ENCODE peak calls at places on chromosomes 12 and 14, in eight cellular contexts. T is HTR-8/SVneo; M is skeletal muscle cell; C is NCI-H146; H is stimulated activated CD8-positive, alpha-beta memory T cell treated with anti-CD3 and anti-CD28 coated beads, Interleukin-15, amount 100 ng/mL, for 24 hours; U is adipocyte; J is left ventricle myocardium superior; B is HFFc6. S is an unnamed sample.

GRCh38 chr12:111408686-111409402 is 3.1 kb downstream of the SH2B3 start:
- DNase-seq in U (no peak), B (no peak), M (no peak), T (no peak), H (no peak), J (no peak), C (no peak), S (no peak)

GRCh38 chr14:70955543-70956480 is 48.6 kb downstream of the PCNX1 start:
- DNase-seq in B (peak), C (peak), J (no peak), H (no peak), T (peak), U (peak), M (no peak), S (peak)

GRCh38 chr12:7130791-7131501 is 775 bp downstream of the CLSTN3 start:
- DNase-seq in U (peak), B (peak), H (no peak), J (peak), M (no peak), C (peak), T (peak), S (peak)

GRCh38 chr12:94644141-94644575 is 6.2 kb downstream of the TMCC3 start:
- DNase-seq in C (no peak), U (peak), B (peak), M (no peak), T (peak), J (peak), H (no peak), S (no peak)

GRCh38 chr14:83847102-83847501 is 1682.8 kb upstream of the FLRT2 start:
- DNase-seq in H (no peak), M (no peak), T (no peak), U (peak), B (no peak), J (no peak), C (no peak), S (no peak)

GRCh38 chr12:9729082-9729481 is 3.8 kb downstream of the CLECL1 start:
- DNase-seq in J (no peak), U (no peak), T (no peak), M (no peak), H (no peak), C (no peak), B (no peak), S (no peak)

GRCh38 chr12:117119592-117120198 is 20.5 kb upstream of the TESC start:
- DNase-seq in H (no peak), B (no peak), C (peak), M (no peak), U (no peak), T (no peak), J (peak), S (peak)

GRCh38 chr12:83823386-83824045 is 1089.1 kb downstream of the SLC6A15 start:
- DNase-seq in U (no peak), H (no peak), M (no peak), C (peak), T (no peak), B (no peak), J (peak), S (peak)

GRCh38 chr12:12606793-12607589 is 4.7 kb upstream of the CREBL2 start:
- DNase-seq in T (no peak), M (no peak), B (peak), U (peak), H (no peak), C (no peak), J (no peak), S (no peak)

GRCh38 chr12:101939856-101940265 is 62.5 kb downstream of the DRAM1 start:
- DNase-seq in J (peak), T (peak), M (peak), U (peak), B (peak), H (peak), C (peak), S (peak)

GRCh38 chr12:16135323-16135722 is 142.2 kb downstream of the SLC15A5 start:
- DNase-seq in U (no peak), H (no peak), B (no peak), T (no peak), C (no peak), J (no peak), M (no peak), S (no peak)

GRCh38 chr14:101912841-101913240 is 51.5 kb upstream of the DYNC1H1 start:
- DNase-seq in U (no peak), M (no peak), B (no peak), J (no peak), C (no peak), T (no peak), H (no peak), S (no peak)

GRCh38 chr14:101992708-101993107 is 28.3 kb downstream of the DYNC1H1 start:
- DNase-seq in H (no peak), J (no peak), C (no peak), M (no peak), U (no peak), T (no peak), B (no peak), S (peak)

GRCh38 chr14:58631720-58632119 is 6.0 kb upstream of the DACT1 start:
- DNase-seq in J (no peak), C (no peak), H (no peak), M (no peak), T (no peak), U (no peak), B (no peak), S (no peak)

GRCh38 chr12:14240873-14241220 is 124.6 kb upstream of the ATF7IP start:
- DNase-seq in J (no peak), H (no peak), C (no peak), B (no peak), U (no peak), M (no peak), T (no peak), S (no peak)

S was measured in MM.1S.